ENCODE peak calls at places on chromosomes 1 and 21, in ten cellular contexts. L is BE2C, B is B cell, U is lower leg skin, S is foreskin fibroblast, C is WERI-Rb-1, O is AG09309, V is type B pancreatic cell, Q is ascending aorta, D is psoas muscle. F is an unnamed sample.

GRCh38 chr1:191350938-191351337 is 807.3 kb upstream of the RGS18 start:
- DNase-seq in L (no peak), B (no peak), U (no peak), S (no peak), C (no peak), O (no peak), V (no peak), Q (no peak), D (no peak), F (no peak)

GRCh38 chr1:180401999-180402398 is 100.4 kb downstream of the ACBD6 start:
- DNase-seq in L (no peak), B (no peak), U (no peak), S (no peak), C (no peak), O (no peak), V (no peak), Q (no peak), D (no peak), F (no peak)

GRCh38 chr1:239742416-239743109 is 349.1 kb upstream of the FMN2 start:
- DNase-seq in L (no peak), B (no peak), U (no peak), S (no peak), C (no peak), O (no peak), V (no peak), Q (no peak), D (no peak), F (no peak)

GRCh38 chr1:111878096-111878495 is 111.4 kb downstream of the KCND3 start:
- DNase-seq in L (no peak), B (peak), U (no peak), S (no peak), C (no peak), O (no peak), V (no peak), Q (no peak), D (no peak), F (no peak)

GRCh38 chr1:45569571-45569961 is 14.3 kb upstream of the NASP start:
- DNase-seq in L (no peak), B (no peak), U (no peak), S (no peak), C (no peak), O (no peak), V (no peak), Q (no peak), D (no peak), F (no peak)

GRCh38 chr1:156807627-156808026 is 9.0 kb downstream of the SH2D2A start:
- DNase-seq in L (no peak), B (no peak), U (no peak), S (no peak), C (no peak), O (no peak), V (no peak), Q (no peak), D (no peak), F (no peak)

GRCh38 chr1:236280438-236281285 is 1.1 kb downstream of the ERO1B start:
- DNase-seq in L (no peak), B (peak), U (no peak), S (no peak), C (no peak), O (no peak), V (no peak), Q (no peak), D (no peak), F (no peak)

GRCh38 chr21:42635848-42636534 is 17.4 kb upstream of the PDE9A start:
- DNase-seq in L (no peak), B (no peak), U (no peak), S (peak), C (no peak), O (no peak), V (no peak), Q (no peak), D (peak), F (no peak)

GRCh38 chr1:198107041-198107440 is 49.8 kb upstream of the NEK7 start:
- DNase-seq in L (no peak), B (no peak), U (no peak), S (peak), C (no peak), O (no peak), V (no peak), Q (no peak), D (no peak), F (no peak)

GRCh38 chr1:36479505-36480051 is 3.1 kb downstream of the CSF3R start:
- DNase-seq in L (no peak), B (no peak), U (no peak), S (no peak), C (no peak), O (no peak), V (no peak), Q (no peak), D (no peak), F (no peak)

GRCh38 chr1:88946845-88947244 is 45.6 kb downstream of the KYAT3 start:
- DNase-seq in L (no peak), B (no peak), U (no peak), S (peak), C (no peak), O (no peak), V (no peak), Q (no peak), D (no peak), F (no peak)

GRCh38 chr1:172638249-172638648 is 20.7 kb upstream of the FASLG start:
- DNase-seq in L (no peak), B (no peak), U (no peak), S (no peak), C (no peak), O (no peak), V (no peak), Q (no peak), D (no peak), F (no peak)

GRCh38 chr1:46062651-46063319 is 69.6 kb downstream of the PIK3R3 start:
- DNase-seq in L (no peak), B (peak), U (no peak), S (peak), C (peak), O (no peak), V (no peak), Q (no peak), D (no peak), F (no peak)

GRCh38 chr1:168826269-168826668 is 97.3 kb upstream of the DPT start:
- DNase-seq in L (no peak), B (no peak), U (no peak), S (no peak), C (no peak), O (no peak), V (no peak), Q (no peak), D (no peak), F (no peak)

GRCh38 chr1:244180256-244180655 is 129.2 kb downstream of the ZBTB18 start:
- DNase-seq in L (no peak), B (no peak), U (no peak), S (peak), C (no peak), O (no peak), V (no peak), Q (no peak), D (no peak), F (no peak)

GRCh38 chr1:31802190-31803150 is 13.4 kb downstream of the SPOCD1 start:
- DNase-seq in L (no peak), B (no peak), U (peak), S (peak), C (no peak), O (no peak), V (no peak), Q (peak), D (no peak), F (peak)

GRCh38 chr1:8311068-8311718 is 6.7 kb upstream of the SLC45A1 start:
- DNase-seq in L (no peak), B (no peak), U (no peak), S (no peak), C (no peak), O (no peak), V (no peak), Q (no peak), D (no peak), F (no peak)

GRCh38 chr1:244730153-244730933 is 77.4 kb downstream of the DESI2 start:
- DNase-seq in L (no peak), B (peak), U (no peak), S (peak), C (no peak), O (no peak), V (peak), Q (no peak), D (peak), F (peak)

GRCh38 chr1:226322986-226323385 is 14.0 kb upstream of the LIN9 start:
- DNase-seq in L (no peak), B (no peak), U (no peak), S (no peak), C (no peak), O (no peak), V (no peak), Q (no peak), D (no peak), F (no peak)

DNA sequence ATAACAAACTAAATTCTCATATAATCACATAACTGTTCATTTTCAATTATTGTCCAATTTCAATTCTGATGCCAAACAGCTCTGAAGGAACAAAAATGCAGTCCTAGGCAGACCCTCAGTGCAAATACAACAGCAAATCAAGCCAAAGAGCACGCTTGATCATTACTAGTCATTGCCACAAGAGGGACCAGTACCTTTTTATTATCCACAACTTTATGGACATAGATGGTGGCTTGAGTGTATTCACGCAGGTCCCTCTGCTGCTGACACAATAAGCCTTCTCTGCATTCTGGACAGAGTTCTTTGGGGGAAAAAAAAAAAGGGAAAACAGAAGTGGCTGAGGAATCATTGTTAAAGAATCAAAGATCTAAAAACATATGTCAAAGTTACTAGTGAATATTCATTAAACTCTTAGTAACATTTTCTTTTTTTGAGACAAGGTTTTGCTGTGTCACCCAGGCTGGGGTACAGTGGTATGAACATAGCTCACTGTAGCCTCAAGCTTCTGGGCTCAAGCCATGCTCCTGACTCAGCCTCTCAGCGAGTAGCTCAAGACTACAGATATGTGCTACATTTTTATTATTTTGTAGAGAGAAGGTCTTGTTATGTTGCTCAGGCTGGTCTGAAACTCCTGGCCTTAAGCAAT is 34.3 kb upstream of the RAP1GAP start:
- DNase-seq in L (no peak), B (peak), U (no peak), S (peak), C (peak), O (peak), V (no peak), Q (no peak), D (no peak), F (no peak)
- TF ChIP-seq CTCF in L (peak), B (peak), U (no peak), S (peak), C (peak), O (peak), V (peak), Q (no peak), D (peak), F (peak)

GRCh38 chr1:153970346-153970745 is 2.6 kb downstream of the CREB3L4 start:
- DNase-seq in L (no peak), B (no peak), U (no peak), S (no peak), C (no peak), O (no peak), V (no peak), Q (no peak), D (no peak), F (no peak)

GRCh38 chr1:153968972-153969371 is 1.3 kb downstream of the CREB3L4 start:
- DNase-seq in L (no peak), B (no peak), U (no peak), S (no peak), C (no peak), O (no peak), V (no peak), Q (no peak), D (no peak), F (no peak)

GRCh38 chr1:153967109-153967999 is at the start of gene CREB3L4:
- DNase-seq in L (peak), B (peak), U (peak), S (peak), C (peak), O (peak), V (peak), Q (peak), D (peak), F (peak)

GRCh38 chr1:153968400-153968799 is 698 bp downstream of the CREB3L4 start:
- DNase-seq in L (peak), B (no peak), U (peak), S (no peak), C (peak), O (no peak), V (no peak), Q (no peak), D (no peak), F (no peak)

DNA sequence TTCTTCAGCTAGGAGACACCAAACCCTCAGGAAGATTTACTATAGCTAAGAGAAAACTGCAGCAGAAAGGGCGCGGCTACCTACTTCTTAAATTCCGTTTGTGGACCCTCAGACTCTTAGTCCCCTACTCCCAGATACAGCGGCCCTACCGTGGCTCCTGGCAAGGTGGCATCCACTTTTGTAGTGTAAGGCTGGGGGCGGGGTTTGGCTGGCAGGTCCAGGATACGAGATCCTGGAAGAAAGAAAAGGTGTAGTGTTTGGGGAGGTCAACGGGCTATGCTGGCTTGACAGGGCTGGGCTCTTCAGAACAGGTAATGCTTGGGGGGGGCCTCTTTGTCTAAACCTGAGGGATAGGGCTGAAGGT is 280 bp downstream of the CREB3L4 start:
- DNase-seq in L (peak), B (no peak), U (no peak), S (no peak), C (peak), O (no peak), V (no peak), Q (no peak), D (peak), F (no peak)
- TF ChIP-seq CTCF in L (no peak), B (no peak), U (no peak), S (no peak), C (no peak), O (no peak), V (no peak), Q (no peak), D (no peak), F (no peak)

GRCh38 chr1:154154534-154155181 is at the start of gene NUP210L:
- DNase-seq in L (no peak), B (no peak), U (no peak), S (peak), C (peak), O (no peak), V (no peak), Q (peak), D (peak), F (no peak)
- TF ChIP-seq CTCF in L (no peak), B (no peak), U (no peak), S (no peak), C (no peak), O (no peak), V (no peak), Q (no peak), D (no peak), F (no peak)

GRCh38 chr21:32578107-32578691 is 7.1 kb downstream of the TCP10L start:
- DNase-seq in L (peak), B (no peak), U (peak), S (peak), C (no peak), O (no peak), V (peak), Q (no peak), D (no peak), F (no peak)
- TF ChIP-seq CTCF in L (peak), B (no peak), U (no peak), S (peak), C (peak), O (peak), V (peak), Q (no peak), D (no peak), F (peak)

DNA sequence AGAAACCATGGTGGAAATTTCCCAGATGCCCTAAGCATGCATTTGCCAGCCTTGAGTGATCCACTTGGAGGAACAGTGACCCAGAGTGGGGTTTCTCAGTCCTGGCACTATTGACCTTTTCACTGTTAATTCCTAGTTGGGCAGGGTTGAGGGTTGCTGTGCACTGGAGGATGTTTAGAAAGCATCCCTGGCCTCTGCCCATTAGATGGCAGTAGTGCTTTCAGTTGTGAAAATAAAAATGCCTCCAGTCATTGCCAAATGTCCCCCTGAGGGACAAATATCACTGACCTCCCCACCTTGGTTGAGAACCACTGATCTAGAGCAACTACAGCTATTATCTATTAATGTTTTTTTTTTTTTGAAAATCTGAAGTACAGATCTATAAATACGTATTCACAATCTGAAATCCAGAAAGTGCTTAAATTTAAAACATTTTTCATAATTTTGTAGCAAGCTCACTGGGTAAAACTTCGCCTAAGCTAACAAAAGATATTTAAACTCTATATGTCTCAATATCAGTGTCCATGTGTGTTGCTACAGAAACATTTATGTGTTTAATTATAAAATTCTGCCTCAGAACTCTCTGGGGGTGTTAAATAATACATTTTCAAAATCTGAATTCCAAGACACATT is 27.3 kb downstream of the F3 start:
- DNase-seq in L (peak), B (peak), U (no peak), S (peak), C (peak), O (no peak), V (no peak), Q (no peak), D (no peak), F (no peak)
- TF ChIP-seq CTCF in L (peak), B (peak), U (no peak), S (peak), C (peak), O (peak), V (peak), Q (no peak), D (peak), F (peak)

F was measured in osteocyte.